ENCODE peak calls at places on chromosomes 1 and 21, in nine cellular contexts. F is fibroblast of lung, B is transverse colon, J is fibroblast of mammary gland, N is lower leg skin, M is GM12865, V is right atrium auricular region, Z is fibroblast of the aortic adventitia, D is AG04450. S is an unnamed sample.

GRCh38 chr1:82934069-82934468 is 1064.9 kb downstream of the TTLL7 start:
- DNase-seq in F (no peak), V (no peak), J (no peak), M (no peak), N (no peak), D (no peak), Z (no peak), B (no peak), S (no peak)

GRCh38 chr1:202148391-202148790 is 3.9 kb upstream of the ARL8A start:
- DNase-seq in V (no peak), M (no peak), J (no peak), F (no peak), B (no peak), D (no peak), Z (no peak), N (no peak), S (no peak)

GRCh38 chr1:168709407-168709891 is 19.6 kb downstream of the DPT start:
- DNase-seq in D (no peak), B (no peak), J (peak; percentile 94), V (no peak), N (no peak), Z (peak; percentile 91), F (peak; percentile 99), M (no peak), S (peak; percentile 83)

GRCh38 chr1:201448981-201449380 is 20.0 kb downstream of the PHLDA3 start:
- DNase-seq in J (no peak), M (no peak), F (no peak), B (no peak), D (no peak), N (no peak), V (no peak), Z (no peak), S (no peak)

GRCh38 chr1:180178511-180179161 is 24.0 kb downstream of the QSOX1 start:
- DNase-seq in J (peak; percentile 58), V (peak; percentile 74), Z (peak; percentile 71), D (no peak), N (no peak), F (no peak), M (peak; percentile 64), B (peak; percentile 68), S (no peak)

GRCh38 chr1:35369922-35370671 is 101.6 kb downstream of the ZMYM4 start:
- DNase-seq in N (no peak), B (peak; percentile 33), J (peak; percentile 79), D (peak; percentile 61), F (peak; percentile 86), M (peak; percentile 5), V (no peak), Z (peak; percentile 89), S (peak; percentile 27)

GRCh38 chr1:37458551-37458950 is 15.8 kb upstream of the ZC3H12A start:
- DNase-seq in D (no peak), N (no peak), Z (no peak), V (no peak), F (no peak), B (no peak), J (no peak), M (peak; percentile 26), S (no peak)

GRCh38 chr1:234589064-234589765 is 20.8 kb downstream of the IRF2BP2 start:
- DNase-seq in M (no peak), B (no peak), D (no peak), J (peak; percentile 72), V (peak; percentile 34), N (peak; percentile 57), Z (peak; percentile 53), F (peak; percentile 73), S (no peak)

GRCh38 chr1:179015396-179015795 is 10.3 kb upstream of the FAM20B start:
- DNase-seq in B (no peak), D (no peak), V (no peak), N (no peak), M (no peak), F (no peak), J (no peak), Z (no peak), S (no peak)

GRCh38 chr21:44692798-44693512 is 4.0 kb upstream of the KRTAP10-12 start:
- DNase-seq in V (no peak), M (no peak), Z (no peak), D (no peak), J (no peak), N (no peak), F (no peak), B (no peak), S (no peak)

GRCh38 chr1:209335090-209335692 is 248.3 kb upstream of the CAMK1G start:
- DNase-seq in V (no peak), F (peak; percentile 12), D (peak; percentile 4), Z (peak; percentile 23), M (peak; percentile 33), J (no peak), B (no peak), N (no peak), S (no peak)

GRCh38 chr21:36693144-36694040 is 5.5 kb upstream of the SIM2 start:
- DNase-seq in B (no peak), D (no peak), M (no peak), V (no peak), Z (no peak), F (no peak), N (no peak), J (no peak), S (no peak)

GRCh38 chr1:150473659-150474058 is 13.6 kb upstream of the TARS2 start:
- DNase-seq in M (no peak), V (no peak), Z (no peak), J (no peak), D (no peak), N (no peak), F (no peak), B (no peak), S (no peak)

GRCh38 chr1:21149862-21150432 is 26.8 kb downstream of the EIF4G3 start:
- DNase-seq in B (no peak), Z (peak; percentile 96), V (no peak), N (no peak), D (peak; percentile 83), M (no peak), F (peak; percentile 99), J (peak; percentile 89), S (peak; percentile 89)

GRCh38 chr21:31342328-31342727 is 1.7 kb downstream of the TIAM1 start:
- DNase-seq in J (no peak), F (no peak), B (no peak), N (no peak), Z (no peak), V (no peak), D (no peak), M (no peak), S (no peak)
- H3K4me3 ChIP-seq in J (no peak overlapping the region), F (no peak overlapping the region), B (no peak overlapping the region), N (no peak overlapping the region), Z (no peak overlapping the region), V (no peak overlapping the region), D (no peak overlapping the region), M (no peak overlapping the region), S (no peak overlapping the region)

DNA sequence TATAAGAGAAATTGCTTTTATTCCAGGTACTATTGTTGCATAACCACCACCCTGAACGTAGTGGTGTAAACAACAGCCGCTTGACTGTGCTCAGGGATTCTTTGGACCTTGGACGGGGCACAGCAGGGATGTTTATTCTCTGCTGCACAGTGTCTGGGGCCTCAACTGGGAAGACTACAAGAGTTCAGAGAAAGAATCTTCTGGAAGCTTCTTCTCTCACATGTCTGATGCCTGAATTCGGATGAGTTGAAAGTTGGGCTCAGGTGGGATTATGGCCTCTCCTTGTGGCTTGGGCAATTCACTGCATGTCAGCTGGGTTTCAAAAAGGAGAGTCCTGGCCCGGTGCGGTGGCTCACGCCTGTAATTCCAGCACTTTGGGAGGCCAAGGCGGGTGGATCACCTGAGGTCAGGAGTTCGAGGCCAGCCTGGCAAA is 19.0 kb upstream of the SSBP3 start:
- DNase-seq in F (no peak), N (no peak), D (no peak), B (peak; percentile 68), V (no peak), M (no peak), Z (no peak), J (no peak), S (no peak)
- TF ChIP-seq CTCF in F (peak; percentile 3), N (no peak), D (peak; percentile 36), B (no peak), V (peak; percentile 19), M (peak; percentile 12), Z (peak; percentile 19), J (peak; percentile 6), S (no peak)

GRCh38 chr1:47532831-47533175 is 95.0 kb downstream of the FOXD2 start:
- DNase-seq in D (no peak), F (no peak), B (no peak), Z (no peak), N (no peak), J (no peak), M (no peak), V (no peak), S (no peak)

GRCh38 chr1:47536646-47537118 is 98.8 kb downstream of the FOXD2 start:
- DNase-seq in J (no peak), V (no peak), F (no peak), M (no peak), Z (no peak), B (peak; percentile 54), D (no peak), N (no peak), S (no peak)

GRCh38 chr1:47534040-47534328 is 96.1 kb downstream of the FOXD2 start:
- DNase-seq in D (no peak), N (no peak), B (no peak), Z (no peak), J (no peak), V (no peak), M (no peak), F (peak; percentile 3), S (no peak)

GRCh38 chr1:47534417-47534816 is 96.6 kb downstream of the FOXD2 start:
- DNase-seq in D (no peak), B (no peak), F (peak; percentile 8), M (no peak), V (no peak), Z (peak; percentile 19), J (no peak), N (no peak), S (no peak)

DNA sequence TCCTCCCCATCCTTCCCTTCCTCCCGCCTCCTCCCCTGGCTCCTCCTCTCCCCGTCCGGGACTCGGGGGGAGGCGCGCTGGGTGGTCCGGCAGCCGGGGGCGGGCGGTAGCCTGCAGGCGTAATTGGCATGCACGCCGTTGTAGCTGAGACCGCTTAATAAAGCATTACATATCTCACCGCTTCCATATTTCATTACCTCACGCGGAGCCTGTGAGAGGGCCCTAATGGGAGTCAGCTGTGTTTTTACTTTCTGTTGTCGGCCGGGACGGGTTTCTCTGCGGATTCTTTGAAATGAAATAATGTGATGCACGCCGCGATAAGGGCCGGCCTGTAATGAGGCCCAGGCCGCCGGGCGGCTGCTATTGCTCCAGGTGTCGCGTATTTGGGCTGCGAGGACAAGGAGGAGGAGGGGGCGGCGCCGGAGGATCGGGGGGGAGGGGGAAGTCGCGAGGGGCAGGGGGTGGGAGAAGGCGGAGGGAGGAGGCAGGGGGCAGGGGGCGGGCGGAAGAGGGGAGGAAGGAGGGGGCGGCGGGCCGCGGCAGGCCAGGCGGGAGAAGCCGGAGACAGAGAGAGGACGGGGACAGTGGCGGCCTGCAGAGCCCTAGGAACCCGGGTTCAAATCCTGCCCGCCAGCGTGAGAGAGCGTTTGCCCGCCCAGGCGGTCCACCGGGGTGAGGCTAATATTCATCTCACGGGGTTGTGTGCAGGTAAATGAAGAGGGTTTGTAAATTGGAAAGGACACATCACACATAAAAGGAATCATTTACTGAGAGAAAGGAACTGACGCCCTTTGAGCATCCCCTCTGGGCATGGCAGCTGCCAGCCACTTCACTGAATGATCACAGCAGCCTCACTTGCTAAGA is 95.6 kb downstream of the FOXD2 start:
- DNase-seq in J (peak; percentile 53), M (no peak), B (peak; percentile 34), Z (peak; percentile 71), V (peak; percentile 58), N (no peak), D (peak; percentile 29), F (peak; percentile 87), S (peak; percentile 14)
- H3K4me3 ChIP-seq in J (peak overlapping the region; percentile 34), M (no peak overlapping the region), B (peak overlapping the region; percentile 30), Z (peak overlapping the region; percentile 53), V (peak overlapping the region; percentile 50), N (peak overlapping the region; percentile 18), D (peak overlapping the region; percentile 51), F (peak overlapping the region; percentile 58), S (peak overlapping the region; percentile 47)

GRCh38 chr1:155961937-155962336 is 16.4 kb downstream of the ARHGEF2 start:
- DNase-seq in N (no peak), Z (peak; percentile 88), F (peak; percentile 98), V (peak; percentile 84), J (peak; percentile 99), B (peak; percentile 43), D (peak; percentile 78), M (peak; percentile 60), S (peak; percentile 83)
- TF ChIP-seq CTCF in N (no peak), Z (peak; percentile 34), F (peak; percentile 40), V (peak; percentile 57), J (peak; percentile 17), B (no peak), D (peak; percentile 41), M (peak; percentile 29), S (peak; percentile 53)